ENCODE peak calls at places on chromosome X, in nine cellular contexts. One of them, this sample, is unnamed.

GRCh38 chrX:129108936-129109335 is 414.4 kb downstream of the SMARCA1 start:
- DNase-seq in dorsolateral prefrontal cortex: no peak
- DNase-seq in GM13977: no peak
- DNase-seq in left ventricle myocardium inferior: no peak
- DNase-seq in nephron progenitor cell: no peak
- DNase-seq in esophagus squamous epithelium: no peak
- DNase-seq in uterus: no peak
- DNase-seq in right atrium auricular region: no peak
- DNase-seq in osteoblast: no peak
- DNase-seq in this sample: no peak

GRCh38 chrX:43961699-43962098 is 11.5 kb downstream of the NDP start:
- DNase-seq in right atrium auricular region: no peak
- DNase-seq in esophagus squamous epithelium: no peak
- DNase-seq in dorsolateral prefrontal cortex: no peak
- DNase-seq in nephron progenitor cell: no peak
- DNase-seq in uterus: no peak
- DNase-seq in osteoblast: no peak
- DNase-seq in left ventricle myocardium inferior: no peak
- DNase-seq in GM13977: no peak
- DNase-seq in this sample: no peak

GRCh38 chrX:107729558-107730297 is 45.9 kb downstream of the TSC22D3 start:
- DNase-seq in uterus: peak; percentile 87
- DNase-seq in right atrium auricular region: no peak
- DNase-seq in dorsolateral prefrontal cortex: no peak
- DNase-seq in nephron progenitor cell: peak; percentile 12
- DNase-seq in esophagus squamous epithelium: no peak
- DNase-seq in GM13977: no peak
- DNase-seq in osteoblast: no peak
- DNase-seq in left ventricle myocardium inferior: peak; percentile 58
- DNase-seq in this sample: no peak

GRCh38 chrX:95678679-95679078 is 1006.0 kb upstream of the DIAPH2 start:
- DNase-seq in right atrium auricular region: no peak
- DNase-seq in uterus: no peak
- DNase-seq in esophagus squamous epithelium: no peak
- DNase-seq in dorsolateral prefrontal cortex: no peak
- DNase-seq in GM13977: no peak
- DNase-seq in left ventricle myocardium inferior: no peak
- DNase-seq in osteoblast: no peak
- DNase-seq in nephron progenitor cell: no peak
- DNase-seq in this sample: no peak

GRCh38 chrX:27555514-27555913 is 34.6 kb upstream of the DCAF8L2 start:
- DNase-seq in right atrium auricular region: no peak
- DNase-seq in osteoblast: no peak
- DNase-seq in uterus: no peak
- DNase-seq in nephron progenitor cell: peak; percentile 7
- DNase-seq in left ventricle myocardium inferior: no peak
- DNase-seq in dorsolateral prefrontal cortex: no peak
- DNase-seq in esophagus squamous epithelium: no peak
- DNase-seq in GM13977: peak; percentile 7
- DNase-seq in this sample: no peak

GRCh38 chrX:120111611-120112010 is 4.1 kb downstream of the RHOXF1 start:
- DNase-seq in osteoblast: no peak
- DNase-seq in left ventricle myocardium inferior: no peak
- DNase-seq in right atrium auricular region: no peak
- DNase-seq in dorsolateral prefrontal cortex: no peak
- DNase-seq in GM13977: no peak
- DNase-seq in nephron progenitor cell: no peak
- DNase-seq in uterus: no peak
- DNase-seq in esophagus squamous epithelium: no peak
- DNase-seq in this sample: no peak

GRCh38 chrX:55033429-55033828 is 2.7 kb upstream of the ALAS2 start:
- DNase-seq in right atrium auricular region: no peak
- DNase-seq in dorsolateral prefrontal cortex: no peak
- DNase-seq in GM13977: no peak
- DNase-seq in esophagus squamous epithelium: no peak
- DNase-seq in osteoblast: no peak
- DNase-seq in nephron progenitor cell: no peak
- DNase-seq in left ventricle myocardium inferior: no peak
- DNase-seq in uterus: no peak
- DNase-seq in this sample: no peak

GRCh38 chrX:6660567-6661252 is 125.8 kb upstream of the VCX3A start:
- DNase-seq in uterus: no peak
- DNase-seq in esophagus squamous epithelium: no peak
- DNase-seq in nephron progenitor cell: no peak
- DNase-seq in GM13977: no peak
- DNase-seq in left ventricle myocardium inferior: no peak
- DNase-seq in right atrium auricular region: no peak
- DNase-seq in osteoblast: no peak
- DNase-seq in dorsolateral prefrontal cortex: no peak
- DNase-seq in this sample: no peak

GRCh38 chrX:26783512-26784225 is 567.7 kb downstream of the MAGEB5 start:
- DNase-seq in right atrium auricular region: no peak
- DNase-seq in GM13977: no peak
- DNase-seq in left ventricle myocardium inferior: no peak
- DNase-seq in osteoblast: no peak
- DNase-seq in dorsolateral prefrontal cortex: no peak
- DNase-seq in esophagus squamous epithelium: no peak
- DNase-seq in nephron progenitor cell: peak; percentile 27
- DNase-seq in uterus: no peak
- DNase-seq in this sample: no peak

GRCh38 chrX:139554367-139554766 is 23.8 kb downstream of the F9 start:
- DNase-seq in nephron progenitor cell: no peak
- DNase-seq in right atrium auricular region: no peak
- DNase-seq in osteoblast: no peak
- DNase-seq in left ventricle myocardium inferior: no peak
- DNase-seq in esophagus squamous epithelium: no peak
- DNase-seq in GM13977: no peak
- DNase-seq in dorsolateral prefrontal cortex: no peak
- DNase-seq in uterus: no peak
- DNase-seq in this sample: no peak

GRCh38 chrX:31323658-31324057 is 251.8 kb upstream of the FTHL17 start:
- DNase-seq in left ventricle myocardium inferior: no peak
- DNase-seq in esophagus squamous epithelium: no peak
- DNase-seq in dorsolateral prefrontal cortex: no peak
- DNase-seq in uterus: no peak
- DNase-seq in osteoblast: no peak
- DNase-seq in right atrium auricular region: no peak
- DNase-seq in nephron progenitor cell: no peak
- DNase-seq in GM13977: peak; percentile 41
- DNase-seq in this sample: no peak

GRCh38 chrX:149807747-149808458 is 26.2 kb downstream of the MAGEA9 start:
- DNase-seq in right atrium auricular region: no peak
- DNase-seq in osteoblast: no peak
- DNase-seq in GM13977: no peak
- DNase-seq in esophagus squamous epithelium: no peak
- DNase-seq in uterus: no peak
- DNase-seq in nephron progenitor cell: no peak
- DNase-seq in dorsolateral prefrontal cortex: no peak
- DNase-seq in left ventricle myocardium inferior: no peak
- DNase-seq in this sample: no peak

GRCh38 chrX:27728291-27728690 is 79.5 kb upstream of the MAGEB10 start:
- DNase-seq in left ventricle myocardium inferior: no peak
- DNase-seq in esophagus squamous epithelium: no peak
- DNase-seq in nephron progenitor cell: no peak
- DNase-seq in uterus: no peak
- DNase-seq in osteoblast: no peak
- DNase-seq in GM13977: no peak
- DNase-seq in dorsolateral prefrontal cortex: no peak
- DNase-seq in right atrium auricular region: no peak
- DNase-seq in this sample: no peak

GRCh38 chrX:39903937-39904336 is 193.8 kb downstream of the BCOR start:
- DNase-seq in right atrium auricular region: no peak
- DNase-seq in esophagus squamous epithelium: no peak
- DNase-seq in uterus: no peak
- DNase-seq in dorsolateral prefrontal cortex: no peak
- DNase-seq in nephron progenitor cell: no peak
- DNase-seq in left ventricle myocardium inferior: no peak
- DNase-seq in GM13977: no peak
- DNase-seq in osteoblast: peak; percentile 84
- DNase-seq in this sample: no peak

GRCh38 chrX:28586291-28586690 is 955 bp upstream of the IL1RAPL1 start:
- DNase-seq in dorsolateral prefrontal cortex: peak; percentile 34
- DNase-seq in esophagus squamous epithelium: no peak
- DNase-seq in GM13977: no peak
- DNase-seq in uterus: no peak
- DNase-seq in left ventricle myocardium inferior: peak; percentile 19
- DNase-seq in nephron progenitor cell: peak; percentile 62
- DNase-seq in osteoblast: no peak
- DNase-seq in right atrium auricular region: no peak
- DNase-seq in this sample: no peak

GRCh38 chrX:150363561-150364346 is 637 bp downstream of the MAMLD1 start:
- DNase-seq in GM13977: no peak
- DNase-seq in esophagus squamous epithelium: no peak
- DNase-seq in uterus: no peak
- DNase-seq in left ventricle myocardium inferior: peak; percentile 19
- DNase-seq in right atrium auricular region: no peak
- DNase-seq in dorsolateral prefrontal cortex: peak; percentile 35
- DNase-seq in osteoblast: no peak
- DNase-seq in nephron progenitor cell: peak; percentile 32
- DNase-seq in this sample: no peak

GRCh38 chrX:120857240-120857639 is 18.4 kb downstream of the CT47B1 start:
- DNase-seq in GM13977: no peak
- DNase-seq in right atrium auricular region: no peak
- DNase-seq in osteoblast: no peak
- DNase-seq in dorsolateral prefrontal cortex: no peak
- DNase-seq in left ventricle myocardium inferior: no peak
- DNase-seq in nephron progenitor cell: no peak
- DNase-seq in esophagus squamous epithelium: no peak
- DNase-seq in uterus: no peak
- DNase-seq in this sample: no peak

GRCh38 chrX:49242545-49243066 is 7.3 kb downstream of the CCDC22 start:
- DNase-seq in esophagus squamous epithelium: no peak
- DNase-seq in uterus: no peak
- DNase-seq in left ventricle myocardium inferior: no peak
- DNase-seq in dorsolateral prefrontal cortex: no peak
- DNase-seq in nephron progenitor cell: no peak
- DNase-seq in osteoblast: peak; percentile 88
- DNase-seq in right atrium auricular region: no peak
- DNase-seq in GM13977: no peak
- DNase-seq in this sample: no peak

DNA sequence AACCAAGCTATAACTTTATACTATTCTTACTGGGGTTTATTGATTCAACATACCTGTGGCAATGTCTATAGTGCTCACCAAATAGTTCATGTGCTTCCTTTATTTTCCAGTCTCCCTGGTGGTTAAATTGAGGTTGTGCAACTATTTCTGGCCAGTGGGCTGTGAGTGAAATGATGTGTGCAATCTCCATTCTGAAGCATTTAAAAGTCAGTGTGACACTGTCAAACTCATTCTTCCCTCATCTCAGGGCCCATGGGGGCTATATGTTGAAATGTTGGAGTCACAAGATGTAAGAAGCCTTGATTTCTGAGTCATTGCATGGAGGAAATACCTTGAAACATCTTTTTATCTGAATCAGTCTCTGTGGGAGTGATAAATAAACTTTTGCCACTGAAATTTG is 414.3 kb upstream of the RPS6KA3 start:
- DNase-seq in osteoblast: peak; percentile 56
- DNase-seq in GM13977: no peak
- DNase-seq in dorsolateral prefrontal cortex: no peak
- DNase-seq in right atrium auricular region: no peak
- DNase-seq in nephron progenitor cell: no peak
- DNase-seq in left ventricle myocardium inferior: no peak
- DNase-seq in esophagus squamous epithelium: no peak
- DNase-seq in uterus: no peak
- DNase-seq in this sample: no peak
- TF ChIP-seq CTCF in osteoblast: no peak
- TF ChIP-seq CTCF in GM13977: no peak
- TF ChIP-seq CTCF in dorsolateral prefrontal cortex: no peak
- TF ChIP-seq CTCF in right atrium auricular region: no peak
- TF ChIP-seq CTCF in nephron progenitor cell: peak; percentile 12
- TF ChIP-seq CTCF in left ventricle myocardium inferior: no peak
- TF ChIP-seq CTCF in esophagus squamous epithelium: no peak
- TF ChIP-seq CTCF in uterus: no peak
- TF ChIP-seq CTCF in this sample: peak; percentile 23

DNA sequence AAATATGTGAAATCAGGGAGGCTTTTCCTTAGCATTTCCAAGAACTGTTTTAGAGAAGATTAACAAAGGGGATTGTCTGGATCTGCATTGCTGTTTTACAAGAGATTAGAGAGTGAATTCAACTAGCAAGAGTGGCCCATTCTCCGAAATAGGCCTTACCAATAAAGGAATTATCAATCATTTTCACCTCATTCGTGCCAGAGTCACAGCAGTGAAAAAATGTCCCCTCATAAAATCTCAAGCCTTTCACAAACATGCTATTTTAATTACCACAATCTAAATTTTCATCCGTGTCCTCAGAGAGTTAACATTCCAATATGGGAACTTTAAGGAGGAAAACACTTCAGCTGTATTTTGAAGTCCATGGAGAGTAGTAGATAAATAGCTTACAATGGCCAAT is 979.6 kb downstream of the RPA4 start:
- DNase-seq in esophagus squamous epithelium: no peak
- DNase-seq in dorsolateral prefrontal cortex: no peak
- DNase-seq in right atrium auricular region: no peak
- DNase-seq in osteoblast: no peak
- DNase-seq in left ventricle myocardium inferior: no peak
- DNase-seq in uterus: no peak
- DNase-seq in nephron progenitor cell: no peak
- DNase-seq in GM13977: no peak
- DNase-seq in this sample: no peak
- TF ChIP-seq CTCF in esophagus squamous epithelium: no peak
- TF ChIP-seq CTCF in dorsolateral prefrontal cortex: no peak
- TF ChIP-seq CTCF in right atrium auricular region: no peak
- TF ChIP-seq CTCF in osteoblast: no peak
- TF ChIP-seq CTCF in left ventricle myocardium inferior: no peak
- TF ChIP-seq CTCF in uterus: no peak
- TF ChIP-seq CTCF in nephron progenitor cell: no peak
- TF ChIP-seq CTCF in GM13977: no peak
- TF ChIP-seq CTCF in this sample: no peak

DNA sequence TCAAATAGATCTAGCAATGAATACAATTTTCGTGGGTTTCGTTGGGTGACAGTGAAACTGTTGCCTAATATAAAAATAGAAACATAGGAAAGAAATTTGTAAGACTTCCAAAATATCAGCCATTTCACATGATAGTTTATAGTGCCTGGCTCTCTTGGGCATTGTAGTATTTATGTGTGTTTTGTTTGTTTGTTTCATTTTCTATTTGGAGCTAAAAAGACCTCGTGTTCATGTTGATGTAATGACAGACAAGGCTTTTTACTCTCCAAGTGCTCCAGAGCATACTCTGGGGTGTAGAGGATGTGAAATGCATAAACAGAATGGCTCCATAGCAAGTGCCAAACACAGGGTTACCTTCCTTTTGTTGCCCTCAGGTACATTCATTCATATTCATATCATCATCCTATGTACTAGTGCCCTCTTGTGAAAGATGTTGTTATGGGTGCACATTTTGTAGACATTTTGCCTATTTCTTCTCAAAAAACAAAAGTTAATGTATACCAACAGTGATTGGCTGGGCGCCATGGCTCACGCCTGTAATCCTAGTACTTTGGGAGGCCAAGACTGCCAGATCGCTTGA is 100.7 kb upstream of the AMOT start:
- DNase-seq in esophagus squamous epithelium: no peak
- DNase-seq in GM13977: peak; percentile 12
- DNase-seq in left ventricle myocardium inferior: no peak
- DNase-seq in uterus: no peak
- DNase-seq in dorsolateral prefrontal cortex: no peak
- DNase-seq in nephron progenitor cell: no peak
- DNase-seq in right atrium auricular region: no peak
- DNase-seq in osteoblast: no peak
- DNase-seq in this sample: no peak
- TF ChIP-seq CTCF in esophagus squamous epithelium: no peak
- TF ChIP-seq CTCF in GM13977: peak; percentile 39
- TF ChIP-seq CTCF in left ventricle myocardium inferior: no peak
- TF ChIP-seq CTCF in uterus: no peak
- TF ChIP-seq CTCF in dorsolateral prefrontal cortex: no peak
- TF ChIP-seq CTCF in nephron progenitor cell: no peak
- TF ChIP-seq CTCF in right atrium auricular region: peak; percentile 29
- TF ChIP-seq CTCF in osteoblast: no peak
- TF ChIP-seq CTCF in this sample: no peak

GRCh38 chrX:132716006-132716405 is 227.2 kb upstream of the MBNL3 start:
- DNase-seq in esophagus squamous epithelium: no peak
- DNase-seq in uterus: no peak
- DNase-seq in right atrium auricular region: no peak
- DNase-seq in GM13977: no peak
- DNase-seq in nephron progenitor cell: no peak
- DNase-seq in osteoblast: peak; percentile 22
- DNase-seq in left ventricle myocardium inferior: no peak
- DNase-seq in dorsolateral prefrontal cortex: no peak
- DNase-seq in this sample: no peak
- TF ChIP-seq CTCF in esophagus squamous epithelium: no peak
- TF ChIP-seq CTCF in uterus: no peak
- TF ChIP-seq CTCF in right atrium auricular region: no peak
- TF ChIP-seq CTCF in GM13977: peak; percentile 33
- TF ChIP-seq CTCF in nephron progenitor cell: peak; percentile 32
- TF ChIP-seq CTCF in osteoblast: peak; percentile 42
- TF ChIP-seq CTCF in left ventricle myocardium inferior: no peak
- TF ChIP-seq CTCF in dorsolateral prefrontal cortex: peak; percentile 31
- TF ChIP-seq CTCF in this sample: no peak

This sample was measured in mesothelial cell of epicardium.